ENCODE peak calls at places on chromosomes 16 and 17, in six cellular contexts. K, J, V, P, X and Q are unnamed samples.

GRCh38 chr16:53780051-53780450 is 76.1 kb downstream of the FTO start:
- DNase-seq in K (no peak), J (no peak), V (peak), P (no peak), X (no peak), Q (no peak)

GRCh38 chr16:80599466-80599865 is 58.7 kb downstream of the DYNLRB2 start:
- DNase-seq in K (no peak), J (no peak), V (no peak), P (no peak), X (no peak), Q (no peak)

GRCh38 chr17:78127240-78127887 is 1.2 kb downstream of the TMC6 start:
- DNase-seq in K (peak), J (no peak), V (peak), P (no peak), X (peak), Q (peak)

GRCh38 chr17:80990921-80991644 is 558 bp upstream of the CHMP6 start:
- DNase-seq in K (no peak), J (no peak), V (peak), P (no peak), X (no peak), Q (peak)

GRCh38 chr16:46768809-46769208 is 20.7 kb upstream of the MYLK3 start:
- DNase-seq in K (no peak), J (no peak), V (no peak), P (no peak), X (no peak), Q (no peak)

GRCh38 chr17:20266806-20267458 is 200.4 kb downstream of the LGALS9B start:
- DNase-seq in K (no peak), J (no peak), V (no peak), P (peak), X (no peak), Q (no peak)

GRCh38 chr16:1777375-1778199 is 4.7 kb upstream of the MRPS34 start:
- DNase-seq in K (no peak), J (no peak), V (no peak), P (no peak), X (no peak), Q (no peak)

GRCh38 chr17:16377804-16378400 is 3.0 kb upstream of the UBB start:
- DNase-seq in K (no peak), J (no peak), V (no peak), P (no peak), X (no peak), Q (no peak)

GRCh38 chr16:49452568-49452967 is 79.0 kb downstream of the C16orf78 start:
- DNase-seq in K (peak), J (peak), V (no peak), P (no peak), X (no peak), Q (no peak)

GRCh38 chr17:13594310-13594709 is 7.4 kb downstream of the HS3ST3A1 start:
- DNase-seq in K (no peak), J (no peak), V (no peak), P (no peak), X (no peak), Q (no peak)

GRCh38 chr17:76484228-76484725 is 16.9 kb downstream of the AANAT start:
- DNase-seq in K (no peak), J (no peak), V (no peak), P (no peak), X (no peak), Q (no peak)

GRCh38 chr16:27576729-27577128 is 26.8 kb downstream of the KATNIP start:
- DNase-seq in K (no peak), J (no peak), V (peak), P (no peak), X (no peak), Q (no peak)

GRCh38 chr16:14244344-14245010 is 173.4 kb downstream of the MRTFB start:
- DNase-seq in K (no peak), J (no peak), V (no peak), P (no peak), X (no peak), Q (no peak)

GRCh38 chr16:27906883-27907282 is 156.6 kb downstream of the GSG1L start:
- DNase-seq in K (no peak), J (no peak), V (no peak), P (no peak), X (no peak), Q (no peak)

GRCh38 chr17:67186782-67187181 is 58.2 kb downstream of the HELZ start:
- DNase-seq in K (no peak), J (no peak), V (no peak), P (no peak), X (no peak), Q (no peak)

GRCh38 chr16:25256821-25257503 is 683 bp downstream of the ZKSCAN2 start:
- DNase-seq in K (peak), J (no peak), V (peak), P (peak), X (peak), Q (no peak)

GRCh38 chr17:77456271-77456950 is 315.6 kb downstream of the SEC14L1 start:
- DNase-seq in K (no peak), J (no peak), V (no peak), P (no peak), X (peak), Q (no peak)

GRCh38 chr17:6823011-6823442 is 8.5 kb downstream of the TEKT1 start:
- DNase-seq in K (no peak), J (no peak), V (no peak), P (no peak), X (no peak), Q (no peak)

GRCh38 chr17:65320856-65321255 is 183.7 kb downstream of the RGS9 start:
- DNase-seq in K (no peak), J (no peak), V (no peak), P (no peak), X (no peak), Q (no peak)

GRCh38 chr16:67613808-67614207 is 31.1 kb upstream of the CARMIL2 start:
- DNase-seq in K (peak), J (no peak), V (peak), P (no peak), X (peak), Q (no peak)
- TF ChIP-seq CTCF in K (peak), J (peak), V (no peak), P (no peak), X (peak), Q (no peak)

GRCh38 chr17:35429702-35430101 is 2.6 kb downstream of the SLFN12 start:
- DNase-seq in K (no peak), J (no peak), V (no peak), P (no peak), X (no peak), Q (no peak)

GRCh38 chr17:35432176-35433074 is at the start of gene SLFN12:
- DNase-seq in K (peak), J (no peak), V (peak), P (peak), X (no peak), Q (peak)

GRCh38 chr17:35428229-35428628 is 4.1 kb downstream of the SLFN12 start:
- DNase-seq in K (no peak), J (no peak), V (no peak), P (no peak), X (no peak), Q (no peak)

GRCh38 chr17:35438433-35438832 is 6.1 kb upstream of the SLFN12 start:
- DNase-seq in K (no peak), J (no peak), V (no peak), P (no peak), X (no peak), Q (no peak)

GRCh38 chr17:35433075-35433894 is 985 bp upstream of the SLFN12 start:
- DNase-seq in K (peak), J (no peak), V (peak), P (peak), X (no peak), Q (peak)
- TF ChIP-seq CTCF in K (peak), J (peak), V (peak), P (peak), X (no peak), Q (no peak)

DNA sequence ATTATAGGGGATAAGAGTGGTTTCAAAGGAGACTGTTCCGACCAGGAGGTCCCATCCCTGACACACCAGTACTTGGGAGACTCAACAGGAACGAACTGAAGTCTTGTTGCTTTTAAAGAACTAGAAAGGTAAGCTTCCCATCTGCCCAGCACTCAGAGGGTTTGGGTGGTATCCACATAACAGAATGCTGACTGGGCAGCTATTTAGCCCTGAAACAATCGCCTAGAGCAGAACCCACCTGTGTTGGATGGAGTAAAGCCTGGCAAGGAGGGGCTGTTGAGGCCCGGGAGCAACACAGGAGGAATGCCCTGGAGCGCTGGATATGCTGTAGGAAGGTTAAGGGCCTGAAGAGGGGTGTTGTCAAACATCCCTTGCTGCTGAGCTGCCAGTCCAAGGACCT is 254.9 kb downstream of the ZFHX3 start:
- DNase-seq in K (no peak), J (no peak), V (no peak), P (no peak), X (no peak), Q (no peak)
- TF ChIP-seq CTCF in K (no peak), J (no peak), V (no peak), P (no peak), X (no peak), Q (no peak)

GRCh38 chr17:8859029-8859803 is 8.3 kb downstream of the PIK3R6 start:
- DNase-seq in K (no peak), J (no peak), V (no peak), P (peak), X (no peak), Q (no peak)
- TF ChIP-seq CTCF in K (no peak), J (peak), V (no peak), P (no peak), X (no peak), Q (no peak)

DNA sequence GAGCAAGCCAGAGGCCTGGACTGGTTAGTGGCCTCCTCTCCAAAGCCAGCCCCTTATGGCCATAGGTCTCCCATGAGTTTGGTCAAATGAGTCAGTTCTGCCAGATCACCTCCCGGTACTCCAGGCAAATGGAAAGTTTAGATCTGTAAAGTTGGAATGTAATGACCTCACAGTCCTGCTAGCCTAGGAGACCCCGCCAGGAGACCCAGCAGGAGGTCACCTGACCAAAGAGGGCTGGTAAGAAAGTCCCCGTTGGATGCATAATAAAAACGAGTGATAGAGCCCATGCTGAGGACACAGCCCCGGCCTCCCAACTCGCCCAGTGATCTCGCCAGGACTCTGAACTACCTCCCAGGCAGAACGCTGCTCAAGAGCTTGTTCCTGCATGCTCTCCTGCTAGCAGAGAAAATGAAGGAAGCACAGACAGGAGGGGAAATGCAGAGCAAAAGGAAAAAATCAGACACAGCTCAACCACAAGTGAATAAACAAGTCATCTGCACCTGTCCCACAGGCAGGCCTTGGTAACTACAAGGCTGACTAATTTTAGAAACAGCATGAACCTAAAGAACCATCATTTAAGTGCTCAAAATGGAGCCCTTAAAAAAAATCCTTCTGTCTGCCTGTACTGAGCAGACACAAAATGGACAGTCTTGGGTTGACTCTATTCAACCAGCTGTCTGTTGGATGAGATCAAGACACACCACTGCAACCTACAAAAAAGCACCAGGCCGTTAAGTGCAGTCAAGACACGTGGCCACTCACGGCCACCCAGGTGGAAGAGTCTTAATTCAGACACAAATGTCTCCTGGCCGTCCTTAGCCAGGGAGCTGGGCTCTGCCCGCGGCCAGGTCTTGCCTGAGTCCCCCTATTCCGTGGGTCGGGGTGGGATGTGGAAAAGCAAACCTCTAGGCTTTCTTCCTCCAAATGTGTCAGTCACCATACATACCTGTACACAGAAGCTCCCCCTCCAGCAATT is 9.2 kb downstream of the CDIP1 start:
- DNase-seq in K (peak), J (no peak), V (no peak), P (no peak), X (peak), Q (no peak)
- TF ChIP-seq CTCF in K (no peak), J (no peak), V (peak), P (no peak), X (peak), Q (no peak)

GRCh38 chr17:22694362-22695227 is 1002.3 kb downstream of the KCNJ18 start:
- DNase-seq in K (no peak), J (no peak), V (no peak), P (no peak), X (no peak), Q (no peak)
- TF ChIP-seq CTCF in K (peak), J (no peak), V (no peak), P (no peak), X (peak), Q (peak)

DNA sequence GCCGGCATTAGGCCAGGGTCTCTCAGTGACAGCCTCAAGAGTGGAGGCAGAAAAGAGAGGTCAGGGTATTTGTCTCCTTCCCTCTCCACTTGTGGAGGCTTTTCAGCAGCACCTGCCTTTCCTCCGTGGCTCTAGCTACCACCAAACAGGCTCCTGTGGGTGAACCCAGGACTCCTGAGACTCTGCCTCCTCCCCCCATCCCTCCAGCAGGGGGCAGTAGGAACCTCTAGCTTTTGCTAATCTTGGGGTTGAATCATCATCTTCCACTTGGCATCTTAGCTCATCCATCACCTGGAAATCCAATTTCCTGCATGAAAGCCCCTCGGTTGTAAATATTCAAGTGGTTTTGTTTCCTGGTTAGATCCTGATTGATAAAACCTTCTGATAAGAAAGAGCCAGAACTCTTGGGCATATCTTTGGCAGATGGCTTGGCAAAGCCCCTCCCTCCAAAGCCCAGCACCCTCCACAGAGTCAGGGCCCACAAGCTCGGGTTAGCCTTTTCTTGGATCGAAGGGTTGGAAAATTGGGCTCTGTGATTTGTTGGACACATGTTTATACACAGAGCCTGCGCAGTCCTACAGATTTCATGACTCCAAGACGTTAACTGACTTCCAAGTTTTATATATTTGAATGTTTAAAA is 322.1 kb downstream of the MAP2K4 start:
- DNase-seq in K (peak), J (no peak), V (peak), P (no peak), X (peak), Q (no peak)
- TF ChIP-seq CTCF in K (peak), J (peak), V (no peak), P (peak), X (peak), Q (no peak)

GRCh38 chr16:21684199-21684598 is 20.4 kb downstream of the OTOA start:
- DNase-seq in K (peak), J (no peak), V (peak), P (no peak), X (peak), Q (no peak)
- TF ChIP-seq CTCF in K (peak), J (peak), V (peak), P (no peak), X (peak), Q (peak)

DNA sequence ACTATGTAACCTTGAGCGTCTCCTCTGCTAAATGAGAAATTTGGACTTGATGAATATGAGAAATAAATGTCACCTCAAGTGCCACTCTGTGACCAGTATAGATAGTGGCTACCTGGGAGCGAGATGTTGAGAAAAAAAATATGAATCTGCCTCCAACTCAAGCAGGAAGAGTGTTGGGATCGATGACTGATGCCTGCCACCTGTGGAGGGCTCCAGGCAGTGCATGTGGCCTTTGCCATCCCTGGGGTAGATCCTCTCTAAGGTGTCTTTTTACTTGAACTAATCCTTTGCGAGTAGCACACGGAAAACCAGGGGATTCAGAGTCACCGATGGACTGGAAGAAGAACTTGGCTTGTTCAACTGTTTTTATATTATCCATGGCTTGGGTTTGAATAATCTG is 9.4 kb downstream of the CCDC182 start:
- DNase-seq in K (peak), J (no peak), V (no peak), P (no peak), X (peak), Q (no peak)
- TF ChIP-seq CTCF in K (peak), J (peak), V (no peak), P (no peak), X (peak), Q (no peak)

GRCh38 chr17:2416010-2416734 is 15.3 kb upstream of the MNT start:
- DNase-seq in K (peak), J (peak), V (peak), P (peak), X (peak), Q (peak)
- TF ChIP-seq CTCF in K (peak), J (peak), V (peak), P (peak), X (peak), Q (peak)